ENCODE peak calls at places on chromosome 22, in five cellular contexts. One of them, this sample, is unnamed.

GRCh38 chr22:37326726-37327125 is 44.4 kb downstream of the CYTH4 start:
- DNase-seq in HepG2: no peak
- DNase-seq in NT2/D1: no peak
- DNase-seq in HEK293T: no peak
- DNase-seq in H1: no peak
- DNase-seq in this sample: no peak

GRCh38 chr22:25536578-25536977 is 27.9 kb upstream of the GRK3 start:
- DNase-seq in HepG2: no peak
- DNase-seq in NT2/D1: no peak
- DNase-seq in HEK293T: no peak
- DNase-seq in H1: no peak
- DNase-seq in this sample: no peak

GRCh38 chr22:40817737-40818136 is 1.4 kb downstream of the SLC25A17 start:
- DNase-seq in HepG2: no peak
- DNase-seq in NT2/D1: no peak
- DNase-seq in HEK293T: no peak
- DNase-seq in H1: no peak
- DNase-seq in this sample: peak

GRCh38 chr22:50678218-50678650 is 5.6 kb downstream of the SHANK3 start:
- DNase-seq in HepG2: no peak
- DNase-seq in NT2/D1: no peak
- DNase-seq in HEK293T: no peak
- DNase-seq in H1: no peak
- DNase-seq in this sample: no peak

GRCh38 chr22:22431271-22432220 is 77.0 kb downstream of the ZNF280B start:
- DNase-seq in HepG2: peak
- DNase-seq in NT2/D1: peak
- DNase-seq in HEK293T: peak
- DNase-seq in H1: peak
- DNase-seq in this sample: no peak

GRCh38 chr22:29154364-29155048 is 51.2 kb upstream of the EMID1 start:
- DNase-seq in HepG2: peak
- DNase-seq in NT2/D1: peak
- DNase-seq in HEK293T: peak
- DNase-seq in H1: peak
- DNase-seq in this sample: no peak

GRCh38 chr22:29312218-29313125 is 3.0 kb downstream of the RASL10A start:
- DNase-seq in HepG2: no peak
- DNase-seq in NT2/D1: no peak
- DNase-seq in HEK293T: no peak
- DNase-seq in H1: peak
- DNase-seq in this sample: no peak

GRCh38 chr22:23107487-23108323 is 34.1 kb downstream of the RSPH14 start:
- DNase-seq in HepG2: no peak
- DNase-seq in NT2/D1: no peak
- DNase-seq in HEK293T: no peak
- DNase-seq in H1: no peak
- DNase-seq in this sample: no peak

DNA sequence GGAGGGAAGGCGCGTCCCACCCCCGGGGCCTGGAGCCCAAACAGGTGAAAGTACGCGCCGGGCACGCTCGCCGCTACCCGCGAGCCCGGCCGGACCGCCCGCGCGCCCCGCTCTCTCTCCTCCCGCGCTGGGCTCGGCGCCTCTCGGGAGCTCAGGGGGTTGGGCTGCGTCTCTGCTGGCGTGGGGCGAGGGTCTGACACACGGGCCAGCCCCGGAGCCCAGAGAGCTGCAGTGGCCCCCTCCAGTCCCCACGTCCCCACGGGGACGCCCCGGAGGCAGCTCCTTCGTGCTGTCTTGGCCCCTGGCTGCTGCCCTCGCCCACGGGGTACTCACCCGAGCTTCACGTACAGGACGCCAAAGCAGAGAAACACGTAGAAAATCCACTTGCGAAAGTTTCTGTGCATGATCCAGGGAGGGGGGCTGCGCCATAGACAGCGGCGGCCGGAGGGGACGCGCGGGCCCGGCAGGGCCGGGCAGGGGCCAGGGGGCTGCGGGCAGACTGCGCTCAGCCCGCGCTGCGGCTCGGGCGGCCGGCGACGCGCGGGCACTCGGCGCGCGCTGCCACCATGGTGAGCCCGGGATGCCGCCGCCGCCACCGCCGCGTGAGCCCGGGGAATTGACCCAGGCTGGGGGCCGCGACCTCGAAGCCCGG is 485 bp downstream of the WNT7B start:
- DNase-seq in HepG2: no peak
- DNase-seq in NT2/D1: no peak
- DNase-seq in HEK293T: no peak
- DNase-seq in H1: no peak
- DNase-seq in this sample: no peak
- TF ChIP-seq SUZ12 in HepG2: no peak
- TF ChIP-seq SUZ12 in NT2/D1: no peak
- TF ChIP-seq SUZ12 in HEK293T: no peak
- TF ChIP-seq SUZ12 in H1: peak
- TF ChIP-seq SUZ12 in this sample: no peak

GRCh38 chr22:30689622-30690021 is 5.1 kb upstream of the OSBP2 start:
- DNase-seq in HepG2: no peak
- DNase-seq in NT2/D1: no peak
- DNase-seq in HEK293T: no peak
- DNase-seq in H1: no peak
- DNase-seq in this sample: no peak

GRCh38 chr22:30687358-30687757 is 7.3 kb upstream of the OSBP2 start:
- DNase-seq in HepG2: no peak
- DNase-seq in NT2/D1: no peak
- DNase-seq in HEK293T: no peak
- DNase-seq in H1: no peak
- DNase-seq in this sample: no peak

GRCh38 chr22:30694638-30695350 is at the start of gene OSBP2:
- DNase-seq in HepG2: no peak
- DNase-seq in NT2/D1: no peak
- DNase-seq in HEK293T: peak
- DNase-seq in H1: peak
- DNase-seq in this sample: no peak

GRCh38 chr22:30694171-30694637 is 470 bp upstream of the OSBP2 start:
- DNase-seq in HepG2: no peak
- DNase-seq in NT2/D1: no peak
- DNase-seq in HEK293T: peak
- DNase-seq in H1: peak
- DNase-seq in this sample: no peak

DNA sequence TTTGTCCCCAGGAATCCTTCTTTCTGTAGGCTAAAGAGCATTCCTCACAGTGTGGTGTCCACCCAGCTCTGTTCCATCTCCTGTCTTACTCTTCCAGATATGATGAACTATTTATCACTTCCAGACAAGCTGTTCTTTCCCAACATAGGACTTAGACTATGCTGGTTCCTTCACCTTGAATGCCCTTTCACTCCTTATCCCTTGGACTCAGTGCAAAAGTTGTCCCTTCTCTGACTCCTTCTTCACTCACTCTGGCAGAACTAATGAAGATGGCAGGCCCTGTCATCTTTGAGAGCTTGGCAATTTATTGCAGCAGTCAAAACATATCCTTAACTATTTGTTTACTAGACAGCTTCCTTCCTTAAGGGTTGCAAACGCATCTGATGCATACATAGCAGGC is 3.5 kb upstream of the OSBP2 start:
- DNase-seq in HepG2: no peak
- DNase-seq in NT2/D1: no peak
- DNase-seq in HEK293T: no peak
- DNase-seq in H1: no peak
- DNase-seq in this sample: no peak
- TF ChIP-seq SUZ12 in HepG2: no peak
- TF ChIP-seq SUZ12 in NT2/D1: no peak
- TF ChIP-seq SUZ12 in HEK293T: no peak
- TF ChIP-seq SUZ12 in H1: no peak
- TF ChIP-seq SUZ12 in this sample: no peak

GRCh38 chr22:27241430-27242110 is 560.0 kb downstream of the MN1 start:
- DNase-seq in HepG2: no peak
- DNase-seq in NT2/D1: no peak
- DNase-seq in HEK293T: no peak
- DNase-seq in H1: no peak
- DNase-seq in this sample: no peak

GRCh38 chr22:27240298-27240885 is 561.2 kb downstream of the MN1 start:
- DNase-seq in HepG2: no peak
- DNase-seq in NT2/D1: no peak
- DNase-seq in HEK293T: no peak
- DNase-seq in H1: no peak
- DNase-seq in this sample: no peak

GRCh38 chr22:27239520-27239919 is 562.0 kb downstream of the MN1 start:
- DNase-seq in HepG2: no peak
- DNase-seq in NT2/D1: no peak
- DNase-seq in HEK293T: no peak
- DNase-seq in H1: no peak
- DNase-seq in this sample: no peak

GRCh38 chr22:27237342-27237741 is 564.2 kb downstream of the MN1 start:
- DNase-seq in HepG2: no peak
- DNase-seq in NT2/D1: no peak
- DNase-seq in HEK293T: no peak
- DNase-seq in H1: no peak
- DNase-seq in this sample: no peak

GRCh38 chr22:27238935-27239510 is 562.5 kb downstream of the MN1 start:
- DNase-seq in HepG2: no peak
- DNase-seq in NT2/D1: no peak
- DNase-seq in HEK293T: no peak
- DNase-seq in H1: no peak
- DNase-seq in this sample: no peak
- TF ChIP-seq SUZ12 in HepG2: no peak
- TF ChIP-seq SUZ12 in NT2/D1: no peak
- TF ChIP-seq SUZ12 in HEK293T: no peak
- TF ChIP-seq SUZ12 in H1: no peak
- TF ChIP-seq SUZ12 in this sample: no peak

GRCh38 chr22:42716221-42716620 is 4.4 kb downstream of the A4GALT start:
- DNase-seq in HepG2: no peak
- DNase-seq in NT2/D1: no peak
- DNase-seq in HEK293T: no peak
- DNase-seq in H1: no peak
- DNase-seq in this sample: peak
- TF ChIP-seq SUZ12 in HepG2: no peak
- TF ChIP-seq SUZ12 in NT2/D1: no peak
- TF ChIP-seq SUZ12 in HEK293T: no peak
- TF ChIP-seq SUZ12 in H1: no peak
- TF ChIP-seq SUZ12 in this sample: no peak

DNA sequence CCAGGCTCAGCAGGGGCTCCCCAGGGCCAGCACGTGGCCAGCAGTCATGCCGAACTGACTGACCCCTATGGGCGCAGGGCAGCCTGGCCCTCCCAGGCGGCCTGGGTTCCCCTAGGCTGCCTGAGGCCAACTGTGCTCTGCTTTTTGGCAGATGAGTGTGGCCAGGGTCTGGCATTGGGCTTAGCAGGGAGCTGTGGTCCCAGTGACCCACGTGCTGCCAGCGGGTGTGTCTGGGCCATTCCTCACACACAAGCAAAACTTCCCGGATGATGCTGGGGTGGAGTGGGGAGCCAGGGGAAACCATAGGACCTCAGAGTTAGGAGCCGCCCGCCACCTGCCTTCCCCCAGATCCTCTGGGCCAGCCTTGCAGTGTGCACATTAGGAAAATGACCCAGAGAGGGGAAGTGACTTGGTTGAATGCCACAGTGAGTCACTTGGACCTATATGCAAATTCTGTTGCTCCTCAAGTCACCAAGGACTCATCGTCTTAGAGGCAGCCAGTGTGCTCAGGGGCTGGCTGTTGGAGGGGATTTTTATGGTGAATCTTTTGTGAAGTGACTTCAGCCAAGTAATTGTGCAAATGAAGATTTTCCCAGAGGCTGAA is 6.6 kb downstream of the ADORA2A start:
- DNase-seq in HepG2: no peak
- DNase-seq in NT2/D1: no peak
- DNase-seq in HEK293T: no peak
- DNase-seq in H1: no peak
- DNase-seq in this sample: peak
- TF ChIP-seq SUZ12 in HepG2: no peak
- TF ChIP-seq SUZ12 in NT2/D1: no peak
- TF ChIP-seq SUZ12 in HEK293T: no peak
- TF ChIP-seq SUZ12 in H1: no peak
- TF ChIP-seq SUZ12 in this sample: no peak

DNA sequence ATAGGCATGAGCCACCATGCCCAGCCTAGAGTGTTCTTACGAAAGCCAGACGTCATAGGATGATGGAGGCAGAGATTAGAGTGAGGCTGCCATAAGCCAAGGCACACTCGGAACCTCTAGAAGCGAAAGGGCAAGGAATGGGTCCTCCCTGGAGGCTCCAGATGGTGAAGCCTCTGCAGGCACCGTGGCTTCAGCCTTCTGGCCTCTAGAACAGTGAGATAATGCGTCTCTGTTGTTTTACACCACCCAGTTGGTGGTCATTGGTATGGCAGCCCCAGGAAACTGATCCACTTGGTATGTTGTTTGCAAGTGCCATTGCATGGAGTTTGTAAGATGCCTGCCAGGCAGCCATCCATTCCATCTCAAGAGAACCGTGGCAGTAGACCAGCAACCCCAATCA is 791.0 kb downstream of the TBC1D22A start:
- DNase-seq in HepG2: no peak
- DNase-seq in NT2/D1: no peak
- DNase-seq in HEK293T: no peak
- DNase-seq in H1: no peak
- DNase-seq in this sample: no peak
- TF ChIP-seq SUZ12 in HepG2: no peak
- TF ChIP-seq SUZ12 in NT2/D1: no peak
- TF ChIP-seq SUZ12 in HEK293T: no peak
- TF ChIP-seq SUZ12 in H1: no peak
- TF ChIP-seq SUZ12 in this sample: no peak

DNA sequence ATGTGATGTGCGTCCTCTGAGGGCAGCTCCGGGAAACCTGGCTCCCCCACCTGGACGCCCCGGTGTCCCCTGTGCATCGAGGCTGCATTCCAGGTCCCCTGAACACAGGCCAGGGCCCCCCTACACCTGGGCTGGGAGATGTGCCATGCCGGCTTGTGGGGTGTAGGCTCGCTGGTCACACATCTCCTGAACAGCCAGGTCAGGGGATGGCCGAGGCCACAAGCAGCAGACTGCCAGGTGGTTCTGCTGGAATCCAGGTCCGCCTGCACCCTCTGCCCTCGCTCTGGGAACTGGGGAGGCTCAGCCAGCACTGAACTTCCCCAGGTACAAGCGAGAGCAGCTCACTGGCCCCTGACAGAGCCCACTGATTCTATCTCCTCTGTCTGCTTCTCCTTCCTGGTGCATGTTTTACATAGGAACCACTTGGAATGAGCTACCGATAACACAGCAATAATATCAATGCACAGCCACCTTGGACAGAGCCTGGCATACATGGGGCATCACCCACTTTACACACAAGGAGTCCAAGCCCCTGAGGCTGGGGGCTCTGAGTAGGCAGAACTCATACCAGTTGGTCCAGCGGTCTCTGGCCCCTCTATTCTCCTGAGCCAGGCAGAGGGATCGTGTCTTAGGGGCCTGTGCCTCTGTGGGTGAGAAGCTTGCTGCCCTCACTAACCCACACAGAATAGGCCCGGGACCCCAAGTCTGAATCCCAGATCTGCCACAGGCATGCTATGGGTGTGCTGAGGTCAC is 46.8 kb downstream of the TBX1 start:
- DNase-seq in HepG2: no peak
- DNase-seq in NT2/D1: no peak
- DNase-seq in HEK293T: no peak
- DNase-seq in H1: no peak
- DNase-seq in this sample: no peak
- TF ChIP-seq SUZ12 in HepG2: no peak
- TF ChIP-seq SUZ12 in NT2/D1: no peak
- TF ChIP-seq SUZ12 in HEK293T: no peak
- TF ChIP-seq SUZ12 in H1: no peak
- TF ChIP-seq SUZ12 in this sample: no peak

GRCh38 chr22:24176040-24176439 is 5.2 kb upstream of the SUSD2 start:
- DNase-seq in HepG2: no peak
- DNase-seq in NT2/D1: no peak
- DNase-seq in HEK293T: no peak
- DNase-seq in H1: no peak
- DNase-seq in this sample: no peak
- TF ChIP-seq SUZ12 in HepG2: no peak
- TF ChIP-seq SUZ12 in NT2/D1: no peak
- TF ChIP-seq SUZ12 in HEK293T: no peak
- TF ChIP-seq SUZ12 in H1: no peak
- TF ChIP-seq SUZ12 in this sample: no peak

GRCh38 chr22:35589071-35589735 is 27.9 kb downstream of the MB start:
- DNase-seq in HepG2: no peak
- DNase-seq in NT2/D1: no peak
- DNase-seq in HEK293T: no peak
- DNase-seq in H1: no peak
- DNase-seq in this sample: no peak
- TF ChIP-seq SUZ12 in HepG2: no peak
- TF ChIP-seq SUZ12 in NT2/D1: no peak
- TF ChIP-seq SUZ12 in HEK293T: no peak
- TF ChIP-seq SUZ12 in H1: no peak
- TF ChIP-seq SUZ12 in this sample: no peak